ENCODE peak calls at places on chromosomes 16 and 17, in seven cellular contexts. One of them, this sample, is unnamed.
A peak's percentile ranks its signal among the peaks of the same experiment; 100 is the strongest.

GRCh38 chr16:19138601-19139000 is 24.8 kb downstream of the ITPRIPL2 start:
- DNase-seq in HL-60: no peak
- DNase-seq in mesothelial cell of epicardium: no peak
- DNase-seq in NCI-H2029 treated with DMSO at 0.1 percent for 48 hours: peak; percentile 68
- DNase-seq in NCI-H460: peak; percentile 72
- DNase-seq in activated CD8-positive, alpha-beta memory T cell treated with anti-CD3 and anti-CD28 coated beads for 1 hour: no peak
- DNase-seq in CD4-positive, alpha-beta T cell: no peak
- DNase-seq in this sample: no peak

GRCh38 chr17:79619196-79619595 is 8.3 kb upstream of the RBFOX3 start:
- DNase-seq in HL-60: no peak
- DNase-seq in mesothelial cell of epicardium: peak; percentile 35
- DNase-seq in NCI-H2029 treated with DMSO at 0.1 percent for 48 hours: no peak
- DNase-seq in NCI-H460: no peak
- DNase-seq in activated CD8-positive, alpha-beta memory T cell treated with anti-CD3 and anti-CD28 coated beads for 1 hour: no peak
- DNase-seq in CD4-positive, alpha-beta T cell: no peak
- DNase-seq in this sample: no peak

GRCh38 chr16:16004314-16004749 is 54.9 kb downstream of the ABCC1 start:
- DNase-seq in HL-60: no peak
- DNase-seq in mesothelial cell of epicardium: no peak
- DNase-seq in NCI-H2029 treated with DMSO at 0.1 percent for 48 hours: no peak
- DNase-seq in NCI-H460: no peak
- DNase-seq in activated CD8-positive, alpha-beta memory T cell treated with anti-CD3 and anti-CD28 coated beads for 1 hour: no peak
- DNase-seq in CD4-positive, alpha-beta T cell: no peak
- DNase-seq in this sample: no peak

GRCh38 chr17:4204190-4204589 is 59.6 kb downstream of the ANKFY1 start:
- DNase-seq in HL-60: no peak
- DNase-seq in mesothelial cell of epicardium: no peak
- DNase-seq in NCI-H2029 treated with DMSO at 0.1 percent for 48 hours: no peak
- DNase-seq in NCI-H460: no peak
- DNase-seq in activated CD8-positive, alpha-beta memory T cell treated with anti-CD3 and anti-CD28 coated beads for 1 hour: no peak
- DNase-seq in CD4-positive, alpha-beta T cell: no peak
- DNase-seq in this sample: no peak

GRCh38 chr17:50584749-50585148 is 24.2 kb downstream of the CACNA1G start:
- DNase-seq in HL-60: no peak
- DNase-seq in mesothelial cell of epicardium: no peak
- DNase-seq in NCI-H2029 treated with DMSO at 0.1 percent for 48 hours: no peak
- DNase-seq in NCI-H460: no peak
- DNase-seq in activated CD8-positive, alpha-beta memory T cell treated with anti-CD3 and anti-CD28 coated beads for 1 hour: no peak
- DNase-seq in CD4-positive, alpha-beta T cell: no peak
- DNase-seq in this sample: no peak

GRCh38 chr17:69417545-69418483 is 3.3 kb downstream of the MAP2K6 start:
- DNase-seq in HL-60: no peak
- DNase-seq in mesothelial cell of epicardium: no peak
- DNase-seq in NCI-H2029 treated with DMSO at 0.1 percent for 48 hours: no peak
- DNase-seq in NCI-H460: no peak
- DNase-seq in activated CD8-positive, alpha-beta memory T cell treated with anti-CD3 and anti-CD28 coated beads for 1 hour: no peak
- DNase-seq in CD4-positive, alpha-beta T cell: no peak
- DNase-seq in this sample: no peak

GRCh38 chr17:73269791-73270190 is 8.1 kb upstream of the CPSF4L start:
- DNase-seq in HL-60: no peak
- DNase-seq in mesothelial cell of epicardium: no peak
- DNase-seq in NCI-H2029 treated with DMSO at 0.1 percent for 48 hours: no peak
- DNase-seq in NCI-H460: no peak
- DNase-seq in activated CD8-positive, alpha-beta memory T cell treated with anti-CD3 and anti-CD28 coated beads for 1 hour: no peak
- DNase-seq in CD4-positive, alpha-beta T cell: no peak
- DNase-seq in this sample: no peak

GRCh38 chr17:48756816-48757215 is 28.3 kb upstream of the HOXB13 start:
- DNase-seq in HL-60: no peak
- DNase-seq in mesothelial cell of epicardium: no peak
- DNase-seq in NCI-H2029 treated with DMSO at 0.1 percent for 48 hours: peak; percentile 84
- DNase-seq in NCI-H460: no peak
- DNase-seq in activated CD8-positive, alpha-beta memory T cell treated with anti-CD3 and anti-CD28 coated beads for 1 hour: no peak
- DNase-seq in CD4-positive, alpha-beta T cell: no peak
- DNase-seq in this sample: no peak

GRCh38 chr16:68370921-68371651 is 60.3 kb downstream of the PRMT7 start:
- DNase-seq in HL-60: no peak
- DNase-seq in mesothelial cell of epicardium: no peak
- DNase-seq in NCI-H2029 treated with DMSO at 0.1 percent for 48 hours: no peak
- DNase-seq in NCI-H460: no peak
- DNase-seq in activated CD8-positive, alpha-beta memory T cell treated with anti-CD3 and anti-CD28 coated beads for 1 hour: no peak
- DNase-seq in CD4-positive, alpha-beta T cell: peak; percentile 22
- DNase-seq in this sample: peak; percentile 66

GRCh38 chr17:5897320-5897911 is 172.8 kb upstream of the WSCD1 start:
- DNase-seq in HL-60: no peak
- DNase-seq in mesothelial cell of epicardium: no peak
- DNase-seq in NCI-H2029 treated with DMSO at 0.1 percent for 48 hours: no peak
- DNase-seq in NCI-H460: no peak
- DNase-seq in activated CD8-positive, alpha-beta memory T cell treated with anti-CD3 and anti-CD28 coated beads for 1 hour: no peak
- DNase-seq in CD4-positive, alpha-beta T cell: no peak
- DNase-seq in this sample: no peak

GRCh38 chr16:47940466-47940865 is 215.3 kb downstream of the ABCC12 start:
- DNase-seq in HL-60: no peak
- DNase-seq in mesothelial cell of epicardium: no peak
- DNase-seq in NCI-H2029 treated with DMSO at 0.1 percent for 48 hours: no peak
- DNase-seq in NCI-H460: no peak
- DNase-seq in activated CD8-positive, alpha-beta memory T cell treated with anti-CD3 and anti-CD28 coated beads for 1 hour: no peak
- DNase-seq in CD4-positive, alpha-beta T cell: no peak
- DNase-seq in this sample: no peak

GRCh38 chr16:54356391-54356790 is 69.8 kb upstream of the IRX3 start:
- DNase-seq in HL-60: no peak
- DNase-seq in mesothelial cell of epicardium: no peak
- DNase-seq in NCI-H2029 treated with DMSO at 0.1 percent for 48 hours: no peak
- DNase-seq in NCI-H460: no peak
- DNase-seq in activated CD8-positive, alpha-beta memory T cell treated with anti-CD3 and anti-CD28 coated beads for 1 hour: no peak
- DNase-seq in CD4-positive, alpha-beta T cell: no peak
- DNase-seq in this sample: no peak

GRCh38 chr16:58960484-58960883 is 226.4 kb upstream of the GOT2 start:
- DNase-seq in HL-60: no peak
- DNase-seq in mesothelial cell of epicardium: no peak
- DNase-seq in NCI-H2029 treated with DMSO at 0.1 percent for 48 hours: no peak
- DNase-seq in NCI-H460: no peak
- DNase-seq in activated CD8-positive, alpha-beta memory T cell treated with anti-CD3 and anti-CD28 coated beads for 1 hour: no peak
- DNase-seq in CD4-positive, alpha-beta T cell: no peak
- DNase-seq in this sample: no peak

GRCh38 chr16:12462690-12463646 is 340.7 kb downstream of the CPPED1 start:
- DNase-seq in HL-60: no peak
- DNase-seq in mesothelial cell of epicardium: no peak
- DNase-seq in NCI-H2029 treated with DMSO at 0.1 percent for 48 hours: no peak
- DNase-seq in NCI-H460: no peak
- DNase-seq in activated CD8-positive, alpha-beta memory T cell treated with anti-CD3 and anti-CD28 coated beads for 1 hour: no peak
- DNase-seq in CD4-positive, alpha-beta T cell: no peak
- DNase-seq in this sample: no peak

GRCh38 chr16:89425523-89425922 is 64.8 kb downstream of the ANKRD11 start:
- DNase-seq in HL-60: no peak
- DNase-seq in mesothelial cell of epicardium: no peak
- DNase-seq in NCI-H2029 treated with DMSO at 0.1 percent for 48 hours: no peak
- DNase-seq in NCI-H460: no peak
- DNase-seq in activated CD8-positive, alpha-beta memory T cell treated with anti-CD3 and anti-CD28 coated beads for 1 hour: no peak
- DNase-seq in CD4-positive, alpha-beta T cell: no peak
- DNase-seq in this sample: no peak

GRCh38 chr16:66459878-66460277 is 32.8 kb downstream of the BEAN1 start:
- DNase-seq in HL-60: no peak
- DNase-seq in mesothelial cell of epicardium: no peak
- DNase-seq in NCI-H2029 treated with DMSO at 0.1 percent for 48 hours: no peak
- DNase-seq in NCI-H460: no peak
- DNase-seq in activated CD8-positive, alpha-beta memory T cell treated with anti-CD3 and anti-CD28 coated beads for 1 hour: no peak
- DNase-seq in CD4-positive, alpha-beta T cell: no peak
- DNase-seq in this sample: no peak